ENCODE peak calls at places on chromosomes 16 and 17, in seven cellular contexts. V is GM03348, I is head of caudate nucleus, L is NAMALWA, X is body of pancreas, M is NCI-H2081, H is GM04504. F is an unnamed sample.
A peak's percentile ranks its signal among the peaks of the same experiment; 100 is the strongest.

GRCh38 chr17:20981046-20981920 is 61.5 kb downstream of the USP22 start:
- DNase-seq in V (no peak), I (no peak), L (no peak), X (no peak), M (peak; percentile 11), H (no peak), F (no peak)

GRCh38 chr17:1929896-1930750 is 95.0 kb downstream of the RTN4RL1 start:
- DNase-seq in V (no peak), I (peak; percentile 57), L (no peak), X (no peak), M (no peak), H (no peak), F (no peak)

GRCh38 chr17:71217769-71218168 is 903.1 kb upstream of the SOX9 start:
- DNase-seq in V (no peak), I (no peak), L (no peak), X (no peak), M (no peak), H (no peak), F (no peak)

GRCh38 chr17:75922173-75922961 is 17.7 kb upstream of the MRPL38 start:
- DNase-seq in V (no peak), I (no peak), L (no peak), X (no peak), M (no peak), H (no peak), F (no peak)

GRCh38 chr16:81767987-81768592 is 11.0 kb upstream of the PLCG2 start:
- DNase-seq in V (no peak), I (no peak), L (no peak), X (peak; percentile 47), M (peak; percentile 80), H (no peak), F (no peak)

GRCh38 chr17:20105539-20106291 is 96.6 kb downstream of the SPECC1 start:
- DNase-seq in V (no peak), I (no peak), L (no peak), X (no peak), M (no peak), H (no peak), F (no peak)

GRCh38 chr16:10950393-10950792 is 6.0 kb downstream of the CLEC16A start:
- DNase-seq in V (no peak), I (no peak), L (no peak), X (no peak), M (no peak), H (no peak), F (no peak)

GRCh38 chr17:64500487-64500859 is 3.6 kb upstream of the POLG2 start:
- DNase-seq in V (no peak), I (no peak), L (peak; percentile 50), X (no peak), M (no peak), H (no peak), F (no peak)

GRCh38 chr16:30534368-30535105 is at the start of gene ZNF747:
- DNase-seq in V (peak; percentile 92), I (peak; percentile 95), L (peak; percentile 87), X (peak; percentile 93), M (peak; percentile 85), H (peak; percentile 58), F (peak; percentile 94)

GRCh38 chr16:10877472-10877946 is 507 bp downstream of the CIITA start:
- DNase-seq in V (no peak), I (no peak), L (peak; percentile 70), X (no peak), M (no peak), H (no peak), F (no peak)

GRCh38 chr17:1555618-1556471 is 6.7 kb downstream of the PITPNA start:
- DNase-seq in V (no peak), I (no peak), L (no peak), X (no peak), M (no peak), H (no peak), F (peak; percentile 58)

GRCh38 chr16:9039208-9039607 is 52.2 kb upstream of the HAPSTR1 start:
- DNase-seq in V (no peak), I (no peak), L (peak; percentile 28), X (no peak), M (no peak), H (no peak), F (no peak)

GRCh38 chr17:74471341-74471740 is 4.9 kb downstream of the CD300A start:
- DNase-seq in V (no peak), I (no peak), L (no peak), X (no peak), M (no peak), H (no peak), F (no peak)

GRCh38 chr17:49217651-49218413 is 7.3 kb downstream of the ABI3 start:
- DNase-seq in V (no peak), I (peak; percentile 33), L (peak; percentile 78), X (no peak), M (no peak), H (no peak), F (peak; percentile 66)

GRCh38 chr16:53666816-53667415 is 36.7 kb downstream of the RPGRIP1L start:
- DNase-seq in V (peak; percentile 20), I (no peak), L (no peak), X (no peak), M (no peak), H (peak; percentile 39), F (no peak)